ENCODE peak calls at places on chromosomes 11 and 22, in ten cellular contexts. K is mammary epithelial cell; Q is heart left ventricle; O is PC-9; G is CD8-positive, alpha-beta memory T cell; M is cardiac muscle cell; A is CD4-positive, alpha-beta memory T cell; U is fibroblast of lung; P is body of pancreas; X is RWPE2. J is an unnamed sample. For H3K36me3, the result is how much of the 10 kb centered on the place peaks cover.

GRCh38 chr11:1749020-1749758 is 1.2 kb downstream of the IFITM10 start:
- DNase-seq in K (peak), Q (no peak), O (no peak), G (no peak), M (peak), A (no peak), U (no peak), P (no peak), X (peak), J (no peak)

GRCh38 chr11:15748107-15748506 is 608.2 kb downstream of the SOX6 start:
- DNase-seq in K (no peak), Q (no peak), O (no peak), G (no peak), M (no peak), A (no peak), U (no peak), P (no peak), X (no peak), J (no peak)

GRCh38 chr11:76310832-76311231 is 70.1 kb downstream of the THAP12 start:
- DNase-seq in K (no peak), Q (no peak), O (no peak), G (no peak), M (no peak), A (no peak), U (no peak), P (no peak), X (no peak), J (no peak)

GRCh38 chr11:19301336-19301735 is 60.6 kb upstream of the E2F8 start:
- DNase-seq in K (no peak), Q (no peak), O (no peak), G (no peak), M (no peak), A (no peak), U (no peak), P (no peak), X (no peak), J (no peak)

GRCh38 chr11:94297967-94298576 is 6.3 kb upstream of the IZUMO1R start:
- DNase-seq in K (no peak), Q (no peak), O (no peak), G (no peak), M (no peak), A (no peak), U (no peak), P (no peak), X (no peak), J (no peak)

GRCh38 chr11:98411777-98412176 is 609.0 kb upstream of the CNTN5 start:
- DNase-seq in K (no peak), Q (no peak), O (no peak), G (no peak), M (peak), A (no peak), U (no peak), P (no peak), X (no peak), J (no peak)

GRCh38 chr11:109304159-109304558 is 117.8 kb upstream of the C11orf87 start:
- DNase-seq in K (peak), Q (no peak), O (no peak), G (no peak), M (no peak), A (no peak), U (no peak), P (no peak), X (no peak), J (no peak)

GRCh38 chr11:64656797-64657196 is 65.8 kb downstream of the SLC22A12 start:
- DNase-seq in K (no peak), Q (no peak), O (no peak), G (no peak), M (peak), A (no peak), U (no peak), P (no peak), X (no peak), J (no peak)

GRCh38 chr11:92972248-92972647 is 2.8 kb downstream of the MTNR1B start:
- DNase-seq in K (no peak), Q (no peak), O (no peak), G (no peak), M (no peak), A (no peak), U (no peak), P (no peak), X (no peak), J (no peak)

GRCh38 chr22:37077802-37078448 is 26.4 kb downstream of the KCTD17 start:
- DNase-seq in K (peak), Q (no peak), O (no peak), G (peak), M (peak), A (peak), U (peak), P (peak), X (no peak), J (peak)

GRCh38 chr11:94028436-94028835 is 7.3 kb downstream of the HEPHL1 start:
- DNase-seq in K (peak), Q (no peak), O (peak), G (no peak), M (no peak), A (no peak), U (peak), P (no peak), X (no peak), J (no peak)

GRCh38 chr11:6566704-6567370 is 36.6 kb downstream of the RRP8 start:
- DNase-seq in K (no peak), Q (no peak), O (no peak), G (no peak), M (no peak), A (no peak), U (no peak), P (no peak), X (no peak), J (no peak)

GRCh38 chr22:43889366-43890253 is 2.2 kb downstream of the PNPLA5 start:
- DNase-seq in K (peak), Q (no peak), O (peak), G (no peak), M (no peak), A (no peak), U (peak), P (no peak), X (no peak), J (no peak)

GRCh38 chr11:68761801-68762200 is 10.5 kb upstream of the TESMIN start:
- DNase-seq in K (no peak), Q (no peak), O (no peak), G (no peak), M (no peak), A (no peak), U (no peak), P (no peak), X (no peak), J (no peak)

GRCh38 chr11:58788355-58789023 is 56.0 kb downstream of the GLYATL2 start:
- DNase-seq in K (peak), Q (peak), O (peak), G (peak), M (peak), A (peak), U (peak), P (peak), X (no peak), J (peak)

GRCh38 chr11:9726313-9727022 is 62.6 kb downstream of the SWAP70 start:
- DNase-seq in K (peak), Q (no peak), O (peak), G (no peak), M (no peak), A (no peak), U (peak), P (no peak), X (no peak), J (no peak)

GRCh38 chr22:30968015-30968923 is at the start of gene MORC2:
- DNase-seq in K (no peak), Q (peak), O (no peak), G (no peak), M (no peak), A (no peak), U (no peak), P (peak), X (peak), J (no peak)

GRCh38 chr11:76167590-76167989 is 38.7 kb downstream of the WNT11 start:
- DNase-seq in K (no peak), Q (no peak), O (no peak), G (no peak), M (no peak), A (no peak), U (no peak), P (no peak), X (no peak), J (no peak)

GRCh38 chr11:1226226-1226961 is 3.5 kb downstream of the MUC5B start:
- DNase-seq in K (no peak), Q (peak), O (no peak), G (peak), M (no peak), A (no peak), U (no peak), P (peak), X (peak), J (no peak)

GRCh38 chr11:65817815-65818680 is 15.7 kb upstream of the SNX32 start:
- DNase-seq in K (peak), Q (peak), O (peak), G (peak), M (peak), A (peak), U (peak), P (peak), X (peak), J (peak)

GRCh38 chr11:113387605-113388211 is at the start of gene ANKK1:
- DNase-seq in K (no peak), Q (no peak), O (no peak), G (no peak), M (peak), A (no peak), U (no peak), P (peak), X (no peak), J (no peak)
- H3K4me3 ChIP-seq in K (no peak), Q (no peak), O (no peak), G (no peak), M (peak), A (no peak), U (no peak), P (no peak), X (no peak), J (no peak)

GRCh38 chr11:119602745-119603373 is 126.1 kb downstream of the NECTIN1 start:
- DNase-seq in K (no peak), Q (no peak), O (no peak), G (no peak), M (no peak), A (no peak), U (no peak), P (no peak), X (no peak), J (no peak)
- H3K36me3 ChIP-seq in K (under half), Q (under half), O (under half), G (under half), M (under half), A (under half), U (under half), P (under half), X (under half), J (under half)

GRCh38 chr11:132895340-132895739 is 637.0 kb downstream of the OPCML start:
- DNase-seq in K (peak), Q (no peak), O (no peak), G (no peak), M (peak), A (no peak), U (peak), P (no peak), X (no peak), J (no peak)
- H3K27ac ChIP-seq in K (no peak), Q (no peak), O (no peak), G (no peak), M (no peak), A (no peak), U (no peak), P (no peak), X (no peak), J (no peak)

GRCh38 chr22:19942886-19943664 is 1.5 kb upstream of the TXNRD2 start:
- DNase-seq in K (peak), Q (no peak), O (peak), G (no peak), M (peak), A (no peak), U (peak), P (peak), X (no peak), J (no peak)
- H3K4me3 ChIP-seq in K (peak), Q (no peak), O (peak), G (peak), M (no peak), A (peak), U (peak), P (no peak), X (peak), J (peak)

GRCh38 chr22:46667245-46667623 is 47.0 kb downstream of the GRAMD4 start:
- DNase-seq in K (no peak), Q (no peak), O (no peak), G (no peak), M (no peak), A (no peak), U (no peak), P (no peak), X (no peak), J (no peak)
- H3K36me3 ChIP-seq in K (under half), Q (half or more), O (under half), G (under half), M (under half), A (under half), U (under half), P (under half), X (under half), J (under half)

GRCh38 chr11:78961186-78961782 is 386.6 kb upstream of the NARS2 start:
- DNase-seq in K (peak), Q (no peak), O (peak), G (no peak), M (no peak), A (no peak), U (peak), P (peak), X (no peak), J (no peak)
- H3K27ac ChIP-seq in K (no peak), Q (no peak), O (no peak), G (no peak), M (no peak), A (no peak), U (no peak), P (no peak), X (peak), J (no peak)

J was measured in naive thymus-derived CD4-positive, alpha-beta T cell.